ENCODE peak calls at places on chromosomes 5 and 9, in eight cellular contexts. I, J, V, T, C, O, Q and B are unnamed samples. For H3K9me3, the result is how much of the 10 kb centered on the place peaks cover.

GRCh38 chr5:138706655-138707480 is 46.4 kb upstream of the CTNNA1 start:
- DNase-seq in I (no peak), J (peak), V (peak), T (no peak), C (peak), O (no peak), Q (no peak), B (no peak)

GRCh38 chr5:146805099-146805498 is 73.5 kb downstream of the PPP2R2B start:
- DNase-seq in I (no peak), J (no peak), V (no peak), T (no peak), C (peak), O (no peak), Q (no peak), B (no peak)

GRCh38 chr9:113770396-113770795 is 105.7 kb upstream of the ZNF618 start:
- DNase-seq in I (no peak), J (peak), V (no peak), T (no peak), C (peak), O (no peak), Q (no peak), B (no peak)

GRCh38 chr5:80255752-80256479 is at the start of gene SERINC5:
- DNase-seq in I (peak), J (peak), V (peak), T (peak), C (peak), O (peak), Q (peak), B (peak)

GRCh38 chr9:1129382-1129781 is 79.2 kb downstream of the DMRT2 start:
- DNase-seq in I (no peak), J (no peak), V (no peak), T (no peak), C (no peak), O (no peak), Q (no peak), B (no peak)

GRCh38 chr5:160616712-160617497 is 195.2 kb downstream of the PTTG1 start:
- DNase-seq in I (no peak), J (no peak), V (no peak), T (no peak), C (no peak), O (no peak), Q (no peak), B (no peak)

GRCh38 chr5:139141841-139142240 is 56.3 kb downstream of the SIL1 start:
- DNase-seq in I (peak), J (peak), V (no peak), T (no peak), C (peak), O (no peak), Q (peak), B (peak)

GRCh38 chr5:139817362-139817761 is 21.8 kb downstream of the PSD2 start:
- DNase-seq in I (peak), J (no peak), V (no peak), T (no peak), C (no peak), O (no peak), Q (no peak), B (no peak)

GRCh38 chr9:109880276-109881169 is 100.5 kb downstream of the PALM2AKAP2 start:
- DNase-seq in I (no peak), J (peak), V (no peak), T (no peak), C (peak), O (no peak), Q (no peak), B (no peak)

GRCh38 chr5:146111409-146111808 is 6.0 kb upstream of the PLAC8L1 start:
- DNase-seq in I (no peak), J (no peak), V (no peak), T (no peak), C (no peak), O (no peak), Q (no peak), B (no peak)

GRCh38 chr9:123251741-123252140 is 16.6 kb downstream of the STRBP start:
- DNase-seq in I (no peak), J (no peak), V (no peak), T (no peak), C (no peak), O (no peak), Q (no peak), B (no peak)

GRCh38 chr9:96038914-96039313 is 163.4 kb downstream of the ERCC6L2 start:
- DNase-seq in I (no peak), J (no peak), V (no peak), T (no peak), C (no peak), O (no peak), Q (no peak), B (no peak)

GRCh38 chr5:149432861-149433462 is 53.9 kb upstream of the IL17B start:
- DNase-seq in I (peak), J (no peak), V (no peak), T (no peak), C (no peak), O (no peak), Q (no peak), B (no peak)

GRCh38 chr5:82105457-82105856 is 133.6 kb downstream of the ATG10 start:
- DNase-seq in I (no peak), J (peak), V (no peak), T (no peak), C (peak), O (no peak), Q (no peak), B (no peak)

GRCh38 chr5:10498350-10498749 is 56.7 kb downstream of the ROPN1L start:
- DNase-seq in I (no peak), J (no peak), V (no peak), T (no peak), C (no peak), O (no peak), Q (no peak), B (no peak)

GRCh38 chr5:88681402-88681801 is 201.6 kb downstream of the MEF2C start:
- DNase-seq in I (no peak), J (no peak), V (no peak), T (no peak), C (no peak), O (no peak), Q (no peak), B (no peak)

GRCh38 chr9:98118640-98119601 is at the start of gene TRIM14:
- DNase-seq in I (peak), J (peak), V (peak), T (peak), C (peak), O (no peak), Q (peak), B (peak)

GRCh38 chr5:149777382-149777781 is 47.3 kb downstream of the PPARGC1B start:
- DNase-seq in I (no peak), J (no peak), V (no peak), T (peak), C (peak), O (no peak), Q (no peak), B (no peak)

GRCh38 chr5:116576043-116576713 is 1.6 kb upstream of the SEMA6A start:
- DNase-seq in I (peak), J (peak), V (peak), T (peak), C (peak), O (peak), Q (peak), B (peak)

GRCh38 chr5:65262094-65262493 is 219.6 kb downstream of the ADAMTS6 start:
- DNase-seq in I (peak), J (no peak), V (no peak), T (no peak), C (peak), O (no peak), Q (no peak), B (no peak)

GRCh38 chr5:68122929-68123328 is 92.6 kb upstream of the PIK3R1 start:
- DNase-seq in I (no peak), J (no peak), V (no peak), T (no peak), C (no peak), O (no peak), Q (no peak), B (no peak)

GRCh38 chr5:119330367-119331183 is 25.2 kb upstream of the TNFAIP8 start:
- DNase-seq in I (no peak), J (no peak), V (no peak), T (no peak), C (no peak), O (no peak), Q (no peak), B (no peak)

GRCh38 chr9:135770203-135770535 is 68.2 kb downstream of the KCNT1 start:
- DNase-seq in I (no peak), J (no peak), V (no peak), T (no peak), C (no peak), O (no peak), Q (no peak), B (no peak)

GRCh38 chr5:132083065-132083678 is 9.6 kb downstream of the CSF2 start:
- DNase-seq in I (peak), J (no peak), V (peak), T (no peak), C (no peak), O (no peak), Q (no peak), B (no peak)

GRCh38 chr5:115601709-115602584 is at the start of gene TICAM2:
- DNase-seq in I (peak), J (peak), V (peak), T (peak), C (peak), O (peak), Q (peak), B (peak)

GRCh38 chr9:1922026-1922425 is 93.1 kb upstream of the SMARCA2 start:
- DNase-seq in I (no peak), J (no peak), V (no peak), T (no peak), C (no peak), O (no peak), Q (no peak), B (no peak)

GRCh38 chr9:69936427-69936826 is 107.2 kb upstream of the MAMDC2 start:
- DNase-seq in I (no peak), J (peak), V (no peak), T (no peak), C (peak), O (no peak), Q (no peak), B (no peak)

GRCh38 chr9:69931340-69931739 is 110.7 kb downstream of the CFAP95 start:
- DNase-seq in I (no peak), J (no peak), V (no peak), T (no peak), C (peak), O (no peak), Q (no peak), B (no peak)

GRCh38 chr9:69933445-69933844 is 110.2 kb upstream of the MAMDC2 start:
- DNase-seq in I (no peak), J (no peak), V (no peak), T (no peak), C (peak), O (no peak), Q (no peak), B (no peak)

GRCh38 chr9:69937358-69937757 is 106.3 kb upstream of the MAMDC2 start:
- DNase-seq in I (no peak), J (peak), V (no peak), T (no peak), C (peak), O (no peak), Q (no peak), B (no peak)

GRCh38 chr9:69932901-69933300 is 110.7 kb upstream of the MAMDC2 start:
- DNase-seq in I (no peak), J (no peak), V (no peak), T (no peak), C (no peak), O (no peak), Q (no peak), B (no peak)
- TF ChIP-seq CTCF in I (no peak), J (peak), V (no peak), T (no peak), C (no peak), O (no peak), Q (no peak), B (no peak)

GRCh38 chr5:180853522-180853921 is 7.6 kb downstream of the ZFP62 start:
- DNase-seq in I (no peak), J (no peak), V (no peak), T (no peak), C (no peak), O (no peak), Q (no peak), B (no peak)

GRCh38 chr5:180852510-180852909 is 8.6 kb downstream of the ZFP62 start:
- DNase-seq in I (no peak), J (peak), V (no peak), T (no peak), C (no peak), O (no peak), Q (no peak), B (no peak)

GRCh38 chr5:180850434-180851078 is 10.5 kb downstream of the ZFP62 start:
- DNase-seq in I (no peak), J (no peak), V (no peak), T (no peak), C (no peak), O (no peak), Q (no peak), B (no peak)

GRCh38 chr5:180849827-180850226 is 11.2 kb downstream of the ZFP62 start:
- DNase-seq in I (no peak), J (no peak), V (no peak), T (no peak), C (no peak), O (no peak), Q (no peak), B (no peak)

GRCh38 chr5:180853121-180853520 is 8.0 kb downstream of the ZFP62 start:
- DNase-seq in I (no peak), J (no peak), V (no peak), T (no peak), C (no peak), O (no peak), Q (no peak), B (no peak)
- H3K9me3 ChIP-seq in I (under half), J (under half), V (under half), T (under half), C (under half), O (under half), Q (under half), B (under half)

GRCh38 chr5:172850454-172850797 is 16.4 kb downstream of the ERGIC1 start:
- DNase-seq in I (no peak), J (no peak), V (no peak), T (no peak), C (no peak), O (no peak), Q (no peak), B (no peak)
- H3K27ac ChIP-seq in I (no peak), J (no peak), V (no peak), T (no peak), C (no peak), O (peak), Q (peak), B (peak)

GRCh38 chr5:2779459-2779858 is 28.0 kb upstream of the IRX2 start:
- DNase-seq in I (no peak), J (no peak), V (no peak), T (no peak), C (no peak), O (no peak), Q (no peak), B (no peak)

GRCh38 chr5:2780421-2781171 is 29.1 kb upstream of the IRX2 start:
- DNase-seq in I (no peak), J (no peak), V (no peak), T (no peak), C (no peak), O (no peak), Q (no peak), B (peak)

GRCh38 chr5:2782658-2783057 is 31.2 kb upstream of the IRX2 start:
- DNase-seq in I (no peak), J (no peak), V (no peak), T (no peak), C (no peak), O (no peak), Q (no peak), B (no peak)

GRCh38 chr5:2783223-2783622 is 31.7 kb upstream of the IRX2 start:
- DNase-seq in I (no peak), J (no peak), V (no peak), T (no peak), C (no peak), O (no peak), Q (no peak), B (no peak)
- TF ChIP-seq CTCF in I (no peak), J (no peak), V (no peak), T (no peak), C (no peak), O (no peak), Q (no peak), B (peak)

DNA sequence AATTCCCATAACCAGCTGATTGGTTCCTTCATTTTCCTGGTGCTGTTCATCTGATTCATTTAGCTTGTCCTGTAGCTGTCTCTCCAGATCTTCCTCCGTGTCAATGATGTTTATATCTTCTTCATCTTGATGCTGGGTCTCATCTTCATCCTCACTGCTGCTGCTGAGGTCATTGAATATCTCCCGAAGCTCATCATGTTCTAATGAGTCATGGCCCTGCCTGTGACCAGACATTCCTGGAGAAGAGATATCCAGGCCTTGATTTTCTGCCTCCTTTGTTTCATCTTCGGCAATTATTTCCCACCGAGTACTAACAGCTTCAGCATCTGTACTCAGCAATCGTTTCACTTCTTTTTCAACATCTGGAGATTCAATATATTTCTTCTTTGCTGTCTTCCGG is 1.4 kb downstream of the TAF7 start:
- DNase-seq in I (no peak), J (no peak), V (no peak), T (no peak), C (no peak), O (no peak), Q (no peak), B (no peak)
- H3K9me3 ChIP-seq in I (under half), J (under half), V (half or more), T (under half), C (under half), O (half or more), Q (under half), B (half or more)